ENCODE peak calls at places on chromosomes 7 and 10, in six cellular contexts. P, Q, W, T, F and X are unnamed samples.

GRCh38 chr10:31121074-31121685 is 89.5 kb upstream of the ZNF438 start:
- DNase-seq in P (peak), Q (no peak), W (no peak), T (no peak), F (no peak), X (no peak)

GRCh38 chr7:157521061-157521731 is 184.4 kb downstream of the DNAJB6 start:
- DNase-seq in P (no peak), Q (no peak), W (no peak), T (no peak), F (no peak), X (no peak)

GRCh38 chr7:4613855-4614548 is 68.1 kb upstream of the FOXK1 start:
- DNase-seq in P (peak), Q (peak), W (no peak), T (peak), F (peak), X (no peak)

GRCh38 chr10:73876971-73877370 is 2.6 kb upstream of the CAMK2G start:
- DNase-seq in P (peak), Q (no peak), W (no peak), T (no peak), F (no peak), X (no peak)

GRCh38 chr7:68381731-68382130 is 1216.5 kb upstream of the AUTS2 start:
- DNase-seq in P (no peak), Q (no peak), W (no peak), T (no peak), F (no peak), X (no peak)

GRCh38 chr10:11160982-11161554 is 143.4 kb downstream of the CELF2 start:
- DNase-seq in P (no peak), Q (no peak), W (no peak), T (no peak), F (no peak), X (no peak)

GRCh38 chr10:68562666-68563522 is 2.8 kb downstream of the TET1 start:
- DNase-seq in P (peak), Q (no peak), W (no peak), T (peak), F (peak), X (peak)

GRCh38 chr7:44071726-44072363 is 6.5 kb upstream of the PGAM2 start:
- DNase-seq in P (no peak), Q (no peak), W (no peak), T (no peak), F (no peak), X (no peak)

GRCh38 chr7:81598951-81599350 is 170.9 kb downstream of the HGF start:
- DNase-seq in P (no peak), Q (no peak), W (no peak), T (no peak), F (no peak), X (no peak)

GRCh38 chr10:22620140-22620857 is 94.1 kb downstream of the PIP4K2A start:
- DNase-seq in P (peak), Q (no peak), W (no peak), T (peak), F (peak), X (no peak)

GRCh38 chr7:74282748-74283459 is 6.3 kb upstream of the CLIP2 start:
- DNase-seq in P (no peak), Q (no peak), W (no peak), T (no peak), F (no peak), X (no peak)

GRCh38 chr10:128609460-128609859 is 483.2 kb upstream of the MKI67 start:
- DNase-seq in P (no peak), Q (peak), W (no peak), T (no peak), F (no peak), X (no peak)

GRCh38 chr10:61812052-61812721 is 89.3 kb upstream of the ARID5B start:
- DNase-seq in P (no peak), Q (no peak), W (no peak), T (no peak), F (no peak), X (no peak)

GRCh38 chr10:70695241-70696030 is 23.1 kb downstream of the ADAMTS14 start:
- DNase-seq in P (peak), Q (no peak), W (no peak), T (no peak), F (no peak), X (no peak)

GRCh38 chr10:132208489-132209050 is 21.8 kb downstream of the DPYSL4 start:
- DNase-seq in P (no peak), Q (no peak), W (no peak), T (no peak), F (no peak), X (no peak)

GRCh38 chr10:132337019-132337418 is 5.0 kb downstream of the LRRC27 start:
- DNase-seq in P (no peak), Q (no peak), W (no peak), T (peak), F (peak), X (no peak)

GRCh38 chr10:28125701-28126100 is 126.8 kb upstream of the ODAD2 start:
- DNase-seq in P (peak), Q (no peak), W (no peak), T (peak), F (peak), X (no peak)